ENCODE peak calls at places on chromosomes 12 and 14, in ten cellular contexts. F is breast epithelium, P is A549, X is lower leg skin, L is heart left ventricle, O is NB4, G is testis, Z is ovary, Y is gastrocnemius medialis, Q is GM12891. K is an unnamed sample.

GRCh38 chr14:105480807-105481801 is 5.6 kb upstream of the CRIP1 start:
- DNase-seq in F (peak; percentile 93), P (peak; percentile 95), X (peak; percentile 86), L (peak; percentile 92), O (peak; percentile 84), G (peak; percentile 90), Z (peak; percentile 92), Y (peak; percentile 62), Q (peak; percentile 98), K (peak; percentile 91)

GRCh38 chr12:46446645-46447044 is 74.1 kb upstream of the SLC38A2 start:
- DNase-seq in F (no peak), P (no peak), X (no peak), L (no peak), O (no peak), G (no peak), Z (no peak), Y (no peak), Q (no peak), K (no peak)

GRCh38 chr14:52730708-52731111 is 744 bp downstream of the STYX start:
- DNase-seq in F (no peak), P (no peak), X (no peak), L (no peak), O (no peak), G (no peak), Z (no peak), Y (no peak), Q (no peak), K (no peak)

GRCh38 chr12:12975322-12976077 is 23.5 kb upstream of the GPRC5D start:
- DNase-seq in F (no peak), P (peak; percentile 64), X (no peak), L (no peak), O (peak; percentile 71), G (no peak), Z (peak; percentile 35), Y (no peak), Q (no peak), K (peak; percentile 46)

GRCh38 chr12:19971396-19971802 is 396.9 kb upstream of the PDE3A start:
- DNase-seq in F (no peak), P (peak; percentile 91), X (no peak), L (no peak), O (no peak), G (no peak), Z (no peak), Y (no peak), Q (no peak), K (no peak)

GRCh38 chr14:52227559-52228222 is 39.8 kb upstream of the PTGDR start:
- DNase-seq in F (no peak), P (no peak), X (no peak), L (no peak), O (no peak), G (no peak), Z (no peak), Y (no peak), Q (no peak), K (no peak)

GRCh38 chr14:91354979-91355685 is 62.5 kb downstream of the CCDC88C start:
- DNase-seq in F (no peak), P (no peak), X (no peak), L (no peak), O (peak; percentile 42), G (no peak), Z (no peak), Y (no peak), Q (no peak), K (no peak)

GRCh38 chr14:52835122-52835903 is 43.9 kb upstream of the GNPNAT1 start:
- DNase-seq in F (no peak), P (peak; percentile 87), X (peak; percentile 18), L (no peak), O (no peak), G (no peak), Z (no peak), Y (no peak), Q (no peak), K (no peak)

GRCh38 chr14:40312296-40312695 is 880.1 kb upstream of the FBXO33 start:
- DNase-seq in F (no peak), P (no peak), X (no peak), L (no peak), O (no peak), G (no peak), Z (no peak), Y (no peak), Q (no peak), K (no peak)

GRCh38 chr12:123713398-123714301 is 1.5 kb downstream of the ATP6V0A2 start:
- DNase-seq in F (no peak), P (no peak), X (no peak), L (no peak), O (peak; percentile 32), G (no peak), Z (no peak), Y (no peak), Q (no peak), K (peak; percentile 37)
- TF ChIP-seq POLR2A in F (no peak), P (no peak), X (no peak), L (no peak), O (no peak), G (no peak), Z (no peak), Y (no peak), Q (no peak), K (no peak)

DNA sequence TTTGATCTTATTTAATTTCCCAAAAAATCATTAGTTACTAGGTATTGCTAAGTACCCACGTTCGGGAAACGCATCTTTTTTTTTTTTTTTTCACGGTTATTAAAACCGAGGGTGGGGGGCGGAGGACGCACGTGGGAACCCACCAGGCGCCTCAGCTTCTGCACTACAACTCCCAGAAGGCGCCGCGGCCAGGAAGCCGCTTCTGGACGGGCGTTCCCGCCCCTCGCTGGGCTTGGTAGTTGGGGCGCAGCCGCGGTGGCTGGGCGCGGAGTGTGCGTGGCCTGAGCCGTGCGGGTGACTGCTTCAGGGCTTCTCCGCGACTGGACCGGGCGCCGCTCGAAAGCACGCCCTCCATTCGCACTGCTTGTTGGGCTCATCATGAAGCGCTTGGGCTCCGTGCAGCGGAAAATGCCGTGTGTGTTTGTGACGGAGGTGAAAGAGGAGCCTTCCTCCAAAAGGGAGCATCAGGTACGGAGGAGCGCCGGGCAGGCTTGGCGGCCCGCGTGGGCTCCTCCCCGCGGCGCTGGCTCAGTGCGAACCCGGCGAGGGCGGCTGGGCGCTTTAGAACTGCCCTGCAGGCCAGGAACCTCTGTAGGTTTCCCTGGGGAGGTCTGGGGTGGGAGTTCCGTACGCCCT is 6.2 kb upstream of the C12orf50 start:
- DNase-seq in F (peak; percentile 83), P (peak; percentile 90), X (peak; percentile 81), L (peak; percentile 89), O (peak; percentile 95), G (peak; percentile 97), Z (peak; percentile 90), Y (peak; percentile 82), Q (peak; percentile 67), K (peak; percentile 87)
- TF ChIP-seq POLR2A in F (peak; percentile 36), P (peak; percentile 98), X (no peak), L (peak; percentile 88), O (peak; percentile 98), G (peak; percentile 57), Z (peak; percentile 63), Y (peak; percentile 81), Q (peak; percentile 84), K (peak; percentile 79)

GRCh38 chr12:76096079-76096651 is 11.7 kb upstream of the NAP1L1 start:
- DNase-seq in F (no peak), P (no peak), X (no peak), L (no peak), O (no peak), G (no peak), Z (no peak), Y (no peak), Q (no peak), K (no peak)

GRCh38 chr12:76103958-76104357 is 19.5 kb upstream of the NAP1L1 start:
- DNase-seq in F (no peak), P (no peak), X (no peak), L (no peak), O (no peak), G (no peak), Z (no peak), Y (no peak), Q (no peak), K (no peak)

GRCh38 chr12:76106631-76107030 is 22.1 kb upstream of the NAP1L1 start:
- DNase-seq in F (no peak), P (no peak), X (no peak), L (no peak), O (no peak), G (no peak), Z (no peak), Y (no peak), Q (no peak), K (no peak)

GRCh38 chr12:76101739-76102385 is 17.4 kb upstream of the NAP1L1 start:
- DNase-seq in F (no peak), P (no peak), X (no peak), L (no peak), O (no peak), G (no peak), Z (no peak), Y (no peak), Q (no peak), K (no peak)
- TF ChIP-seq POLR2A in F (no peak), P (no peak), X (no peak), L (no peak), O (no peak), G (no peak), Z (no peak), Y (no peak), Q (no peak), K (no peak)

GRCh38 chr12:67271976-67272375 is 2.8 kb downstream of the CAND1 start:
- DNase-seq in F (no peak), P (no peak), X (no peak), L (no peak), O (no peak), G (no peak), Z (no peak), Y (no peak), Q (no peak), K (no peak)

GRCh38 chr12:67270622-67271021 is 1.5 kb downstream of the CAND1 start:
- DNase-seq in F (no peak), P (no peak), X (no peak), L (no peak), O (no peak), G (no peak), Z (no peak), Y (no peak), Q (no peak), K (no peak)

GRCh38 chr12:67269632-67270578 is 747 bp downstream of the CAND1 start:
- DNase-seq in F (peak; percentile 65), P (peak; percentile 46), X (no peak), L (peak; percentile 39), O (peak; percentile 60), G (peak; percentile 63), Z (peak; percentile 54), Y (no peak), Q (peak; percentile 7), K (peak; percentile 52)

GRCh38 chr12:67268335-67268895 is 743 bp upstream of the CAND1 start:
- DNase-seq in F (peak; percentile 81), P (peak; percentile 99), X (peak; percentile 97), L (peak; percentile 92), O (peak; percentile 99), G (peak; percentile 98), Z (peak; percentile 92), Y (peak; percentile 93), Q (peak; percentile 65), K (peak; percentile 87)

DNA sequence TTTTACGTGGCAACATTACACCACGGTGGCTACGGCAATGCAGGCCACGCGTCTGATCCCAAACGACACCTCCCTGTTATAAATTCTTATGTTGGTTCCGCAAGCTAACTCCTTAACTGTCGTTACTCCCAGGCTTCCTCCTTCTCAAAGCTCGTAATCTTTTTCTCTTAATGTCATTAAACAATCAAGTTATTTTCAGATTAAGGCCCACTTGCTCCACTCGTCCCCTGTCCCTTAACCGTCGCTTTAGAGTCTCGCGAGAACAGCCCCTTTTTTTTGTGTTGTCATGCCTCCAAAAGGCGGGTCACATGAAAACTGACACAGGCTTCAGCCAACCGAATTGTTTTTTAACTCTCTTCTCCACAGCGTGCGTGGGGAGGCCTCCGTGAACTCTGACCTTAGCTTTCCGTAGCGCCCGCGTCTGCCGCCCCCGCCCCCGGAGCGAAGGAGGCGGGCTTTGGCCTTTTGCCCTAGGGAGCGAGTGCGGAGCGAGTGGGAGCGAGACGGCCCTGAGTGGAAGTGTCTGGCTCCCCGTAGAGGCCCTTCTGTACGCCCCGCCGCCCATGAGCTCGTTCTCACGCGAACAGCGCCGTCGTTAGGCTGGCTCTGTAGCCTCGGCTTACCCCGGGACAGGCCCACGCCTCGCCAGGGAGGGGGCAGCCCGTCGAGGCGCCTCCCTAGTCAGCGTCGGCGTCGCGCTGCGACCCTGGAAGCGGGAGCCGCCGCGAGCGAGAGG is at the start of gene CAND1:
- DNase-seq in F (peak; percentile 96), P (peak; percentile 99), X (peak; percentile 98), L (peak; percentile 98), O (peak; percentile 99), G (peak; percentile 98), Z (peak; percentile 98), Y (peak; percentile 97), Q (peak; percentile 69), K (peak; percentile 97)
- TF ChIP-seq POLR2A in F (peak; percentile 74), P (peak; percentile 73), X (peak; percentile 50), L (peak; percentile 88), O (peak; percentile 83), G (peak; percentile 65), Z (peak; percentile 81), Y (peak; percentile 89), Q (peak; percentile 52), K (no peak)